ENCODE peak calls at places on chromosomes 13 and 19, in seven cellular contexts. One of them, this sample, is unnamed.

GRCh38 chr19:11203194-11204075 is 6.1 kb upstream of the KANK2 start:
- DNase-seq in cardiac muscle cell: peak
- DNase-seq in cardiac fibroblast: peak
- DNase-seq in fibroblast of lung: peak
- DNase-seq in WERI-Rb-1: peak
- DNase-seq in psoas muscle: peak
- DNase-seq in spleen: no peak
- DNase-seq in this sample: peak

GRCh38 chr13:32938907-32939306 is 77.3 kb upstream of the KL start:
- DNase-seq in cardiac muscle cell: no peak
- DNase-seq in cardiac fibroblast: peak
- DNase-seq in fibroblast of lung: peak
- DNase-seq in WERI-Rb-1: no peak
- DNase-seq in psoas muscle: no peak
- DNase-seq in spleen: no peak
- DNase-seq in this sample: peak

GRCh38 chr13:102779426-102780159 is 6.0 kb upstream of the TEX30 start:
- DNase-seq in cardiac muscle cell: no peak
- DNase-seq in cardiac fibroblast: no peak
- DNase-seq in fibroblast of lung: no peak
- DNase-seq in WERI-Rb-1: peak
- DNase-seq in psoas muscle: no peak
- DNase-seq in spleen: no peak
- DNase-seq in this sample: no peak

GRCh38 chr19:54415901-54416621 is 797 bp downstream of the TTYH1 start:
- DNase-seq in cardiac muscle cell: no peak
- DNase-seq in cardiac fibroblast: no peak
- DNase-seq in fibroblast of lung: no peak
- DNase-seq in WERI-Rb-1: no peak
- DNase-seq in psoas muscle: no peak
- DNase-seq in spleen: no peak
- DNase-seq in this sample: no peak

GRCh38 chr19:39406656-39407393 is at the start of gene ZFP36:
- DNase-seq in cardiac muscle cell: peak
- DNase-seq in cardiac fibroblast: peak
- DNase-seq in fibroblast of lung: peak
- DNase-seq in WERI-Rb-1: peak
- DNase-seq in psoas muscle: peak
- DNase-seq in spleen: peak
- DNase-seq in this sample: peak

GRCh38 chr19:54478677-54479266 is 5.7 kb upstream of the CDC42EP5 start:
- DNase-seq in cardiac muscle cell: peak
- DNase-seq in cardiac fibroblast: peak
- DNase-seq in fibroblast of lung: peak
- DNase-seq in WERI-Rb-1: no peak
- DNase-seq in psoas muscle: no peak
- DNase-seq in spleen: no peak
- DNase-seq in this sample: no peak

GRCh38 chr19:43639507-43640423 is at the start of gene CADM4:
- DNase-seq in cardiac muscle cell: peak
- DNase-seq in cardiac fibroblast: no peak
- DNase-seq in fibroblast of lung: no peak
- DNase-seq in WERI-Rb-1: peak
- DNase-seq in psoas muscle: peak
- DNase-seq in spleen: peak
- DNase-seq in this sample: no peak

GRCh38 chr13:77918391-77919261 is at the start of gene EDNRB:
- DNase-seq in cardiac muscle cell: peak
- DNase-seq in cardiac fibroblast: peak
- DNase-seq in fibroblast of lung: peak
- DNase-seq in WERI-Rb-1: peak
- DNase-seq in psoas muscle: peak
- DNase-seq in spleen: peak
- DNase-seq in this sample: peak

GRCh38 chr19:50358483-50359431 is 6.7 kb downstream of the NAPSA start:
- DNase-seq in cardiac muscle cell: no peak
- DNase-seq in cardiac fibroblast: peak
- DNase-seq in fibroblast of lung: peak
- DNase-seq in WERI-Rb-1: no peak
- DNase-seq in psoas muscle: peak
- DNase-seq in spleen: peak
- DNase-seq in this sample: no peak

GRCh38 chr19:41564515-41565383 is 11.2 kb upstream of the CEACAM21 start:
- DNase-seq in cardiac muscle cell: peak
- DNase-seq in cardiac fibroblast: no peak
- DNase-seq in fibroblast of lung: no peak
- DNase-seq in WERI-Rb-1: peak
- DNase-seq in psoas muscle: no peak
- DNase-seq in spleen: no peak
- DNase-seq in this sample: no peak

GRCh38 chr13:52955505-52955904 is 73.1 kb upstream of the OLFM4 start:
- DNase-seq in cardiac muscle cell: no peak
- DNase-seq in cardiac fibroblast: no peak
- DNase-seq in fibroblast of lung: no peak
- DNase-seq in WERI-Rb-1: no peak
- DNase-seq in psoas muscle: peak
- DNase-seq in spleen: no peak
- DNase-seq in this sample: peak

GRCh38 chr19:40778865-40779284 is 828 bp downstream of the RAB4B start:
- DNase-seq in cardiac muscle cell: no peak
- DNase-seq in cardiac fibroblast: no peak
- DNase-seq in fibroblast of lung: no peak
- DNase-seq in WERI-Rb-1: no peak
- DNase-seq in psoas muscle: no peak
- DNase-seq in spleen: no peak
- DNase-seq in this sample: no peak

GRCh38 chr19:51417107-51417806 is at the start of gene SIGLEC10:
- DNase-seq in cardiac muscle cell: no peak
- DNase-seq in cardiac fibroblast: no peak
- DNase-seq in fibroblast of lung: no peak
- DNase-seq in WERI-Rb-1: no peak
- DNase-seq in psoas muscle: no peak
- DNase-seq in spleen: peak
- DNase-seq in this sample: peak

GRCh38 chr13:20448470-20448869 is 77.2 kb downstream of the CRYL1 start:
- DNase-seq in cardiac muscle cell: no peak
- DNase-seq in cardiac fibroblast: no peak
- DNase-seq in fibroblast of lung: no peak
- DNase-seq in WERI-Rb-1: no peak
- DNase-seq in psoas muscle: no peak
- DNase-seq in spleen: no peak
- DNase-seq in this sample: no peak
- H3K4me3 ChIP-seq in cardiac muscle cell: no peak
- H3K4me3 ChIP-seq in cardiac fibroblast: no peak
- H3K4me3 ChIP-seq in fibroblast of lung: no peak
- H3K4me3 ChIP-seq in WERI-Rb-1: no peak
- H3K4me3 ChIP-seq in psoas muscle: no peak
- H3K4me3 ChIP-seq in spleen: no peak
- H3K4me3 ChIP-seq in this sample: no peak

DNA sequence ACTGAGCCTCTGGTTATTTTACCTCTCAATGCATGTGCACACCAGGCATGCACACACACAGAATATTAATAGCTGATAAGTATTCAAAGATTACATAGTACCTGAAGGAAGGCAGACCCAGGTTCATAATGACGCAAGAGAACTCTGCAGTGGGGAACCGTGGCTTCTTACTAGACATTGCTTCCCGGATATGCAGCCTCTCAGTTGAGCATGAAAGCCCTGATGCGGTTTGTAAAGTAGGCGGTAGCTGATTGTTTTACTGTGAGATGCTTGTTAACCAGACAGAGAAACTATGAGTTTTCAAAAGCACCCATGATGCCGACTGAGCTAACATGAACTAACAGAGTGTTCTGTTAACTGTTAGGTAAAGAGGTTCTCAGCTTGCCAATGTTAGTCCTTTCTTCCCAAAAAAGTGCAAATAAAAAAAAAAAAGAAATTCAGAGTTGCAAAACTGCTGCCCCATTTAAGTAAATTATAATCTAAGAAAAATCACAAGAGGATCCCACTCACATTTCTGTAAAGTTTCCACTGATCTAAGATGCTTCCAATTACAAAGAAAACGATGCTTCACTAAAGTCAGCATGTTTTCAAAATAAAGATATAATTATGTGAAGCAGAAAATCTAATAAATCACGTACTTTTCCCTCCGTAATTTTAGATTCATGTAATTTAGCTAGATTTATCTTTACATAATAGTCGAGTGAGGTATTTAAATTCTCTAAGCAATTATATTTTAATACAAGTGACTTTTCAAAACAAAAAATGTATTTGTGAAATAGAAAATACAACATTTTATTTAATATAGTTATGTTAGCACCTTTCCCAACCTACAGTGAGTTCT is 2.2 kb downstream of the FLT1 start:
- DNase-seq in cardiac muscle cell: peak
- DNase-seq in cardiac fibroblast: no peak
- DNase-seq in fibroblast of lung: no peak
- DNase-seq in WERI-Rb-1: no peak
- DNase-seq in psoas muscle: no peak
- DNase-seq in spleen: no peak
- DNase-seq in this sample: no peak
- H3K4me3 ChIP-seq in cardiac muscle cell: peak
- H3K4me3 ChIP-seq in cardiac fibroblast: no peak
- H3K4me3 ChIP-seq in fibroblast of lung: no peak
- H3K4me3 ChIP-seq in WERI-Rb-1: no peak
- H3K4me3 ChIP-seq in psoas muscle: peak
- H3K4me3 ChIP-seq in spleen: peak
- H3K4me3 ChIP-seq in this sample: no peak

GRCh38 chr13:114118763-114119123 is 13.7 kb downstream of the RASA3 start:
- DNase-seq in cardiac muscle cell: no peak
- DNase-seq in cardiac fibroblast: peak
- DNase-seq in fibroblast of lung: peak
- DNase-seq in WERI-Rb-1: no peak
- DNase-seq in psoas muscle: peak
- DNase-seq in spleen: peak
- DNase-seq in this sample: peak
- H3K4me3 ChIP-seq in cardiac muscle cell: no peak
- H3K4me3 ChIP-seq in cardiac fibroblast: peak
- H3K4me3 ChIP-seq in fibroblast of lung: peak
- H3K4me3 ChIP-seq in WERI-Rb-1: no peak
- H3K4me3 ChIP-seq in psoas muscle: no peak
- H3K4me3 ChIP-seq in spleen: no peak
- H3K4me3 ChIP-seq in this sample: peak

GRCh38 chr13:57017357-57017756 is 123.4 kb upstream of the PRR20A start:
- DNase-seq in cardiac muscle cell: no peak
- DNase-seq in cardiac fibroblast: no peak
- DNase-seq in fibroblast of lung: no peak
- DNase-seq in WERI-Rb-1: no peak
- DNase-seq in psoas muscle: no peak
- DNase-seq in spleen: no peak
- DNase-seq in this sample: no peak

DNA sequence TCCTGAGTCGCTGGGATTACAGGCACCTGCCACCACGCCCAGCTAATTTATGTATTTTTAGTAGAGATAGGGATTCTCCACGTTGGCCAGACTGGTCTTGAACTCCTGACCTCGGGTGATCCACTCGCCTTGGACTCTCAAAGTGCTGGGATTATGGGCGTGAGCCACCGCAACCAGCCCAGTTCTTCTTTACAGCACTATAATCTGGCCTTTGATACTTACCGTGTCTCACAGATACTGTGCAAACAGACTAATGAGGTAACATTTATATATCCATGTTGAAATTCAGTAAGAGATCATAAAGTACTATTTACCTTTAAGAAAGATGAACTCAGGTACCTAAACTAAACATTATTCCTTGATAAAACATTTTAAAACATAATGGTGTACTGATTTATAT is 121.8 kb upstream of the PRR20A start:
- DNase-seq in cardiac muscle cell: no peak
- DNase-seq in cardiac fibroblast: no peak
- DNase-seq in fibroblast of lung: no peak
- DNase-seq in WERI-Rb-1: no peak
- DNase-seq in psoas muscle: no peak
- DNase-seq in spleen: no peak
- DNase-seq in this sample: no peak
- H3K4me3 ChIP-seq in cardiac muscle cell: no peak
- H3K4me3 ChIP-seq in cardiac fibroblast: no peak
- H3K4me3 ChIP-seq in fibroblast of lung: no peak
- H3K4me3 ChIP-seq in WERI-Rb-1: no peak
- H3K4me3 ChIP-seq in psoas muscle: no peak
- H3K4me3 ChIP-seq in spleen: no peak
- H3K4me3 ChIP-seq in this sample: no peak

DNA sequence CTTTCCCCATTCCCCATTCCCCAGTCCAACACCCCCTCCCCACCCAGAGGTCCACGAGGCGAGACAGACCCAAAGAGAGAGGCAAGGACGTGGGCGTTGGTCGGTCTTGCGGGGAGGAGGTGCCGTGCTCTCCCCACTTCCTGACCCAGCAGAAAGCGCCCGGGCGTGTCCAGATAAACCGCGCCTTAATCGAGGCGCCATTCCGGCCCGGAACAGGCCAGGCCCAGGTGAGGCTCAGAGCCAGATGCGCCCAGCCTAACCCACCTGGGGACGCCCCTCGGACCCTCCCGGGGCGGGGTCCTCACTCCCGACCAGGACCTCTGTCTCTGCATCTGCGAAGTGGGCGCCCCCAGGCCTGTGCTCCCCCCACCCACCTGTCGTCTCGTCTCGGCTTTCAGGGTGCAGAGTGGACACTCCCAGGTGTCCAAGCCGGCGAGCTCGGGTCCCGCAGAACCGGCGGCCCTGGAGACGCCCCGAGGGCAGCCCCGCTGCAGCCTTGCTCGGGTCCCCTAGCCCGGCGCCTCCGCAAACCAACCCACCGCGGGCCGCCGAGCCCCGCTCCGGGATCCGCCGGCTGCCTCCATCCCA is 5.1 kb upstream of the ONECUT3 start:
- DNase-seq in cardiac muscle cell: no peak
- DNase-seq in cardiac fibroblast: no peak
- DNase-seq in fibroblast of lung: no peak
- DNase-seq in WERI-Rb-1: no peak
- DNase-seq in psoas muscle: peak
- DNase-seq in spleen: peak
- DNase-seq in this sample: no peak
- H3K4me3 ChIP-seq in cardiac muscle cell: no peak
- H3K4me3 ChIP-seq in cardiac fibroblast: no peak
- H3K4me3 ChIP-seq in fibroblast of lung: no peak
- H3K4me3 ChIP-seq in WERI-Rb-1: no peak
- H3K4me3 ChIP-seq in psoas muscle: peak
- H3K4me3 ChIP-seq in spleen: peak
- H3K4me3 ChIP-seq in this sample: no peak

DNA sequence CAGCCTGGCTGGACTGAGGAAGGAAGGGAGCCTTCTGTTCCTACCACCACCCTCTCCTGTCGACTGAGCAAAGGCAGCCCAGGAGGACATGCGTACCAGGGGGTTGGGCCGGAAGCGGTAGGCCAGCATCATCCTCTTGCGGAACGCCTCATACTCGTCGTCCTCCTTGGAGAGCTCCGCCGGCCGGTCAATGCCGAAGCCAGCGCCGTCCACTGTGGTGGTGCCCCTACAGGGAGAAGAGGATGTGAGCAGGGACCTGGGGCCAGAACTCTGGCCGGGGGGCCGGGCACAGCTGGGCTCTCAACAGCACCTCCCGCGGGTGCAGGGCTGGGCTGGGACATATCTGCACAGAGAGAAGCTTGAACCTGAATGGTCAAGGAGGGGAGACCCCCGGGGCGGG is 3.8 kb upstream of the TM6SF2 start:
- DNase-seq in cardiac muscle cell: no peak
- DNase-seq in cardiac fibroblast: peak
- DNase-seq in fibroblast of lung: no peak
- DNase-seq in WERI-Rb-1: no peak
- DNase-seq in psoas muscle: no peak
- DNase-seq in spleen: no peak
- DNase-seq in this sample: no peak
- H3K4me3 ChIP-seq in cardiac muscle cell: no peak
- H3K4me3 ChIP-seq in cardiac fibroblast: no peak
- H3K4me3 ChIP-seq in fibroblast of lung: no peak
- H3K4me3 ChIP-seq in WERI-Rb-1: no peak
- H3K4me3 ChIP-seq in psoas muscle: no peak
- H3K4me3 ChIP-seq in spleen: no peak
- H3K4me3 ChIP-seq in this sample: no peak

GRCh38 chr19:32594021-32594420 is 13.0 kb downstream of the PDCD5 start:
- DNase-seq in cardiac muscle cell: no peak
- DNase-seq in cardiac fibroblast: no peak
- DNase-seq in fibroblast of lung: no peak
- DNase-seq in WERI-Rb-1: no peak
- DNase-seq in psoas muscle: no peak
- DNase-seq in spleen: no peak
- DNase-seq in this sample: no peak
- H3K4me3 ChIP-seq in cardiac muscle cell: no peak
- H3K4me3 ChIP-seq in cardiac fibroblast: no peak
- H3K4me3 ChIP-seq in fibroblast of lung: no peak
- H3K4me3 ChIP-seq in WERI-Rb-1: no peak
- H3K4me3 ChIP-seq in psoas muscle: no peak
- H3K4me3 ChIP-seq in spleen: no peak
- H3K4me3 ChIP-seq in this sample: no peak

This sample was measured in MG63.